ENCODE peak calls at places on chromosome 18, in four cellular contexts. Q, Z, D and U are unnamed samples.

GRCh38 chr18:75280427-75281280 is 70.1 kb downstream of the TSHZ1 start:
- DNase-seq in Z (no peak), D (no peak), Q (no peak), U (no peak)

GRCh38 chr18:79870369-79871025 is 72.8 kb downstream of the KCNG2 start:
- DNase-seq in Z (no peak), Q (peak), D (no peak), U (no peak)

GRCh38 chr18:31716362-31716761 is 32.0 kb upstream of the B4GALT6 start:
- DNase-seq in Z (no peak), D (no peak), Q (no peak), U (no peak)

GRCh38 chr18:79926715-79927596 is 24.5 kb downstream of the SLC66A2 start:
- DNase-seq in Z (peak), Q (peak), D (no peak), U (no peak)

GRCh38 chr18:61606068-61606660 is 272.9 kb downstream of the CDH20 start:
- DNase-seq in Q (no peak), D (no peak), Z (peak), U (no peak)

GRCh38 chr18:11047156-11047555 is 102.2 kb downstream of the PIEZO2 start:
- DNase-seq in D (no peak), Q (no peak), Z (no peak), U (no peak)

GRCh38 chr18:35949903-35950627 is 22.4 kb upstream of the RMP24 start:
- DNase-seq in Q (no peak), D (no peak), Z (peak), U (no peak)

GRCh38 chr18:42807852-42808251 is 307.6 kb downstream of the RIT2 start:
- DNase-seq in D (no peak), Z (no peak), Q (no peak), U (no peak)

GRCh38 chr18:9869713-9870430 is 15.9 kb upstream of the TXNDC2 start:
- DNase-seq in Z (no peak), Q (no peak), D (peak), U (peak)

GRCh38 chr18:76216096-76216495 is 278.9 kb downstream of the ZNF516 start:
- DNase-seq in D (no peak), Z (no peak), Q (no peak), U (no peak)

GRCh38 chr18:36561046-36561445 is 263.5 kb downstream of the FHOD3 start:
- DNase-seq in D (no peak), Q (no peak), Z (no peak), U (no peak)

GRCh38 chr18:14978962-14979535 is 231.1 kb downstream of the ANKRD30B start:
- DNase-seq in Q (no peak), D (no peak), Z (peak), U (no peak)

GRCh38 chr18:61575419-61575818 is 242.2 kb downstream of the CDH20 start:
- DNase-seq in D (no peak), Q (no peak), Z (no peak), U (no peak)

GRCh38 chr18:59345556-59345955 is 13.5 kb downstream of the LMAN1 start:
- DNase-seq in Z (no peak), D (no peak), Q (no peak), U (no peak)

GRCh38 chr18:59340312-59340711 is 18.8 kb downstream of the LMAN1 start:
- DNase-seq in Z (no peak), D (no peak), Q (no peak), U (no peak)

GRCh38 chr18:59343916-59344315 is 15.1 kb downstream of the LMAN1 start:
- DNase-seq in Q (no peak), Z (no peak), D (no peak), U (no peak)

GRCh38 chr18:59344990-59345389 is 14.1 kb downstream of the LMAN1 start:
- DNase-seq in Q (no peak), Z (no peak), D (no peak), U (no peak)

GRCh38 chr18:59340817-59341216 is 18.2 kb downstream of the LMAN1 start:
- DNase-seq in D (no peak), Q (no peak), Z (no peak), U (no peak)
- TF ChIP-seq CTCF in D (no peak), Q (no peak), Z (no peak), U (no peak)

DNA sequence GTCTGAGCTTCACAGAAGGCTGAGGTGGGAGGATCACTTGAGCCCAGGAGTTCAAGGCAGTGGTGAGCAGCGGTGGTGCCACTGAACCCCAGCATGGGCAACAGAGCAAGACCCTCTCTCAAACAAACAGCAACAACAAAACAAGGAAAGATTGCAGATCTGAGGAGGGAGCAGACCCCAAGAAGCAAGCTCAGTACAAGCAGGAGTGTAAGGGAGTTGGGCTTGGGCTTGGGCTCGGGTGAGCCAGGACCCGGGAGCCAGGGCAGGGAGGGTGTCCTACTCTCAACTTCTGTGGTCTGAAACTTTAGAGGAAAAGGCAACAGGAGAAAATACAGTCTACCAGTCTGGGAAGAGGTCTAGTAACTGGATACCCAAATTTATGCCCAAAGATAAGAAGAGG is 92.0 kb upstream of the RAB12 start:
- DNase-seq in Z (no peak), D (no peak), Q (no peak), U (no peak)
- H3K4me3 ChIP-seq in Z (no peak), D (no peak), Q (no peak), U (no peak)

DNA sequence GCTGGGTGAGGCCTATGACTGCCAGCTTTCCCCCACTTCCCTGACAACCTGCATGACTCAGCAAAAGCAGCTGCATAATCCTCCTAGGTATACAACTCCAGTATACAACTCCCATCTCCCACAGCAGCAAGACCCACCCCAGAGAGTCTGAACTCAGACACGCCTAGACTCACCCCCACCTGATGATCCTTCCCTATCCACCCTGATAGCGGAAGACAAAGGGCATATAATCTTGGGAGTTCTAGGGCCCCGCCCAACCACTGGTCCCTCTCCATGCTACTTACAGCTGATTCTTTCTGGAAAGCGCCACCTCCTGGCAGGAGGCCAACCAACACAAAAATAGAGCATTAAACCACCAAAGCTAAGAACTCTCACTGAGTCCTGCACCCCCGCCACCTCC is 296.5 kb downstream of the DCC start:
- DNase-seq in Z (peak), D (no peak), Q (no peak), U (no peak)
- TF ChIP-seq CTCF in Z (peak), D (no peak), Q (no peak), U (no peak)

GRCh38 chr18:49020621-49021021 is 69.9 kb upstream of the SMAD7 start:
- DNase-seq in Q (peak), D (no peak), Z (peak), U (no peak)
- H3K4me3 ChIP-seq in Q (no peak), D (no peak), Z (no peak), U (no peak)

DNA sequence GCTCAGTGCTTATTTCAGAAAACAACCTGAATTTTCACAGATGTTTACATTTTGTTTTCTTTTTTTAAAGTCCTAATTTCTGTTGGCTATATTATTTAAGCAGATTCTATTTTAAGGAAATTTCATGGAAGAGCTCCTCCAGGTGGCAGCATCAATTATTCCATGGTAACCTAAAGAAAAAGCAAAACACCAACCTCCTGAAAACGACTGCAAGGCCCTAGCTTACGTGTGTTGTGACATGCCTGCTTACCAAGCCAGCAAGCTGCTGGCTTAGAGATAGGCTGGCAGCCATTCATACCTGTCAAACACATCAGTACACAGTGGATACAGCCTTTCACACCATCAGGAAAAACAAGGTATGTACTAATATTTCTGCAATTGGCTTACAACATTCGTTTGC is 64.9 kb downstream of the LPIN2 start:
- DNase-seq in Z (no peak), Q (no peak), D (no peak), U (no peak)
- TF ChIP-seq CTCF in Z (peak), Q (peak), D (peak), U (peak)

DNA sequence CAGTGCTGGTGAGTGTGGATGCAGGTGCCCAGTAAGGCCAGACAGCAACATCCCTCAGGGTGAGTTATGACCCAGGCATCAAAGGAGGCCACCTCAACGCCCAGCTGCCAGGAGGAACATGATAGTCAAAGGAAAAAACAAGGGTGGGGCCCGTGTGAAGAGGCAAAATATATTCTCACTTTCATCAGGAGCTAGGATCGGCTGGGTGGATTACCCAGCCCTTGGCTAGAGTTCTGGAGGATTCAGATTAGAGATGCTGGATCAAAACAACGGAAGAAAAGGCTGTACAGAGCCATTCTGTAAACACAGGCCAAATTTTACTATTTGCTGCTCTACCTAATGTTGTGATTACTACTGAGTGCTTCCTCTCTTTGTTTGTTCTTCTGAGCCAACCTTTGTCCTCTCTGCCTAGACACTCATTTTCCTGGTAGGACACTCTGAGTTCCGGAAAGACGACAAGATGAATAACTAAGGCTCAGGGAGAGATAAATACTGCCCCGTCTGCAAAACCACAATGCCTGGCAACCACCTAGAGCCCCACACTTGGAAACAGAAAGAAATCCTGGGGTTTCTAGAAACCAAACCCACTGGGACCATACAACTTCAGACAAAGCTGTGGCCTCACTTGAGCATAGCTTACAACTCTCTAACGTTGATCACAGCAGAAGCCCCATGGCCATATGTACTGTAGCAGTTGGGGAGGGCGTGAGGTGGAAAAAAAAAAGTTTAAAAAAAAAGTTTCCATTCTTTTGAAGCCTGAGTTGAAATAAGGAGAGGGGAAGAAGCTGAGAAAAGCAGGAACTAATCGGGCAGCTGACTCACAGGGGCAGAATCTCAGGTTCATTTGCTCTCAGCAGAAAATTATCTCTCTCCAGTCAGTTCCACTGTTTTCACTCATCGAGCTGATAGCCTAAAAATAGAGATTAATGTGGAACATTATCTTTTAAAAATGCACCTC is 17.8 kb upstream of the PMAIP1 start:
- DNase-seq in Z (no peak), D (no peak), Q (no peak), U (no peak)
- H3K4me3 ChIP-seq in Z (no peak), D (no peak), Q (no peak), U (no peak)

GRCh38 chr18:63974991-63975390 is 5.1 kb downstream of the SERPINB8 start:
- DNase-seq in Q (no peak), D (no peak), Z (peak), U (no peak)
- TF ChIP-seq CTCF in Q (no peak), D (peak), Z (no peak), U (peak)

GRCh38 chr18:47794725-47795447 is 135.6 kb downstream of the SMAD2 start:
- DNase-seq in Z (no peak), D (no peak), Q (no peak), U (no peak)
- H3K4me3 ChIP-seq in Z (no peak), D (no peak), Q (no peak), U (no peak)

GRCh38 chr18:23551978-23552377 is 34.3 kb downstream of the NPC1 start:
- DNase-seq in D (no peak), Z (no peak), Q (no peak), U (no peak)
- TF ChIP-seq CTCF in D (no peak), Z (no peak), Q (no peak), U (no peak)

GRCh38 chr18:58861353-58861752 is 3.3 kb upstream of the ZNF532 start:
- DNase-seq in Q (no peak), Z (no peak), D (no peak), U (no peak)

GRCh38 chr18:58860747-58861224 is 3.9 kb upstream of the ZNF532 start:
- DNase-seq in D (peak), Z (no peak), Q (no peak), U (no peak)

GRCh38 chr18:58856881-58857280 is 7.8 kb upstream of the ZNF532 start:
- DNase-seq in Q (no peak), Z (no peak), D (no peak), U (no peak)

GRCh38 chr18:58859935-58860334 is 4.7 kb upstream of the ZNF532 start:
- DNase-seq in D (no peak), Z (peak), Q (no peak), U (no peak)

DNA sequence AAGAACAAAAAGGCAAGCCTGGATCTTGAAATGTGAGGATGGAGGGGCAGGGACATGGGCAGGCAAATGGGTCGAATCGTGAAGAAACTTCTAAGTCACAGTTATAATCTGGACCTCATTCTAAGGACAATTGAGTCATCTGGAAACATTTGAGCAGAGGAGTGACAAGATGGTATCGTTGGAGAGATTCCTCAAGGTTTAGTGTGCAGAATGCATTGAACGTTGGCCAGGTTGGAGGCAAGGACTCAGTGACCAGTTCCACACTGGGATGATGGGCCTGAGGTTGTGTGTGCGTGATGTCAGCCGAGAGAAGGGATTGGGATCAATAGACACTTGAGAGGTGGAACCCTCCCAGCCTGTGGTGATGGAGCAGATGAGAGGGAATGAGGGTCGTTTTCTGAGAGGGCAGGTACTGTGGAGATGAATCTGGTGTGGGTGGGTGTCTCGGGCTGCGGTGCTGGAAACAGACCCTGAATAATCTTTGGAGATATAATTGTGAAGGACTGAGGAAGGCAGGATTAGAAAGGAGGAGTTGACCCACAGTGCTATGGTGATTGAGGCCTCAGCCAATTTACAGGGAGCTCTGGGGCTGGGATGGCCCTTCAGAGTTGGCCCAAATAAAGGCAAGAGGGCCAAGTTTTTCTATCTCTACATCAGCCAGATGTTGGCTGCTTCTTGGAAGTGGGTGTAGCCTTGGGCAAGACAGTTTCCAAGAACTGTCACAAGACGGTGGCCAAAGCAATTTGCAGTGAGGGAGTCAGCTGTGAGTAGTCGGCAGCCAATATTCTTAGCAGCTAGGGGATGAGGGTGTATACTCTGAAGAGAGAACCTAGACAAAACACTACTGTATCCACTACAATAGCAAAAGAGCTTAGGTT is 5.8 kb upstream of the ZNF532 start:
- DNase-seq in Q (no peak), Z (no peak), D (no peak), U (no peak)
- H3K4me3 ChIP-seq in Q (no peak), Z (no peak), D (no peak), U (no peak)